ENCODE peak calls at places on chromosomes 3 and 15, in six cellular contexts. M is NAMALWA, J is mesenchymal stem cell, W is HT-29, Q is activated T-cell treated with anti-CD3 and anti-CD28 coated beads for 1 hour, V is NCI-H345. F is an unnamed sample.

GRCh38 chr15:52738311-52738710 is 51.8 kb downstream of the ONECUT1 start:
- DNase-seq in M (no peak), J (no peak), W (no peak), Q (no peak), V (no peak), F (no peak)

GRCh38 chr15:41546846-41547786 is 3.1 kb upstream of the RPAP1 start:
- DNase-seq in M (no peak), J (peak), W (peak), Q (no peak), V (no peak), F (no peak)

GRCh38 chr3:72678892-72679291 is 169.4 kb downstream of the SHQ1 start:
- DNase-seq in M (no peak), J (no peak), W (no peak), Q (no peak), V (no peak), F (no peak)

GRCh38 chr15:89797678-89798201 is 16.9 kb downstream of the ANPEP start:
- DNase-seq in M (no peak), J (no peak), W (no peak), Q (no peak), V (no peak), F (no peak)

GRCh38 chr15:62138124-62138523 is 27.0 kb downstream of the C2CD4B start:
- DNase-seq in M (no peak), J (no peak), W (no peak), Q (no peak), V (no peak), F (no peak)

GRCh38 chr3:35678552-35679220 is 39.4 kb downstream of the ARPP21 start:
- DNase-seq in M (no peak), J (no peak), W (no peak), Q (no peak), V (no peak), F (no peak)

GRCh38 chr3:139797724-139798343 is 120.1 kb upstream of the NMNAT3 start:
- DNase-seq in M (peak), J (peak), W (peak), Q (no peak), V (no peak), F (no peak)

GRCh38 chr15:80106051-80106450 is 46.6 kb downstream of the ZFAND6 start:
- DNase-seq in M (no peak), J (peak), W (no peak), Q (no peak), V (no peak), F (no peak)

GRCh38 chr3:49899815-49900214 is 3.9 kb downstream of the MST1R start:
- DNase-seq in M (peak), J (no peak), W (peak), Q (no peak), V (no peak), F (no peak)

F was measured in NCI-H2081.